ENCODE peak calls at places on chromosomes 12 and 14, in eight cellular contexts. One of them, this sample, is unnamed.
A peak's percentile ranks its signal among the peaks of the same experiment; 100 is the strongest.

GRCh38 chr14:73663548-73664212 is 18.9 kb downstream of the DNAL1 start:
- DNase-seq in Karpas-422: no peak
- DNase-seq in PC-3: no peak
- DNase-seq in mammary epithelial cell: no peak
- DNase-seq in neural progenitor cell: no peak
- DNase-seq in IMR-90: no peak
- DNase-seq in mesenchymal stem cell: no peak
- DNase-seq in hepatocyte: no peak
- DNase-seq in this sample: peak; percentile 4

GRCh38 chr14:57833304-57833703 is 32.6 kb downstream of the SLC35F4 start:
- DNase-seq in Karpas-422: no peak
- DNase-seq in PC-3: peak; percentile 100
- DNase-seq in mammary epithelial cell: peak; percentile 97
- DNase-seq in neural progenitor cell: no peak
- DNase-seq in IMR-90: peak; percentile 88
- DNase-seq in mesenchymal stem cell: no peak
- DNase-seq in hepatocyte: peak; percentile 25
- DNase-seq in this sample: peak; percentile 96

GRCh38 chr12:52655720-52656124 is 3.7 kb upstream of the KRT2 start:
- DNase-seq in Karpas-422: no peak
- DNase-seq in PC-3: peak; percentile 75
- DNase-seq in mammary epithelial cell: peak; percentile 51
- DNase-seq in neural progenitor cell: no peak
- DNase-seq in IMR-90: no peak
- DNase-seq in mesenchymal stem cell: no peak
- DNase-seq in hepatocyte: no peak
- DNase-seq in this sample: no peak

GRCh38 chr12:31736472-31736871 is 7.7 kb upstream of the AMN1 start:
- DNase-seq in Karpas-422: no peak
- DNase-seq in PC-3: peak; percentile 60
- DNase-seq in mammary epithelial cell: peak; percentile 91
- DNase-seq in neural progenitor cell: no peak
- DNase-seq in IMR-90: peak; percentile 89
- DNase-seq in mesenchymal stem cell: peak; percentile 92
- DNase-seq in hepatocyte: peak; percentile 58
- DNase-seq in this sample: peak; percentile 36

GRCh38 chr14:41891624-41892023 is 284.9 kb downstream of the LRFN5 start:
- DNase-seq in Karpas-422: no peak
- DNase-seq in PC-3: no peak
- DNase-seq in mammary epithelial cell: no peak
- DNase-seq in neural progenitor cell: no peak
- DNase-seq in IMR-90: no peak
- DNase-seq in mesenchymal stem cell: no peak
- DNase-seq in hepatocyte: no peak
- DNase-seq in this sample: no peak

GRCh38 chr12:92218394-92219077 is 72.9 kb upstream of the BTG1 start:
- DNase-seq in Karpas-422: peak; percentile 71
- DNase-seq in PC-3: no peak
- DNase-seq in mammary epithelial cell: no peak
- DNase-seq in neural progenitor cell: no peak
- DNase-seq in IMR-90: no peak
- DNase-seq in mesenchymal stem cell: no peak
- DNase-seq in hepatocyte: no peak
- DNase-seq in this sample: no peak

GRCh38 chr14:74965770-74966153 is 10.4 kb upstream of the PGF start:
- DNase-seq in Karpas-422: no peak
- DNase-seq in PC-3: peak; percentile 52
- DNase-seq in mammary epithelial cell: peak; percentile 70
- DNase-seq in neural progenitor cell: no peak
- DNase-seq in IMR-90: peak; percentile 39
- DNase-seq in mesenchymal stem cell: no peak
- DNase-seq in hepatocyte: no peak
- DNase-seq in this sample: no peak

GRCh38 chr12:14394317-14395058 is 29.0 kb downstream of the ATF7IP start:
- DNase-seq in Karpas-422: peak; percentile 93
- DNase-seq in PC-3: peak; percentile 53
- DNase-seq in mammary epithelial cell: peak; percentile 83
- DNase-seq in neural progenitor cell: peak; percentile 73
- DNase-seq in IMR-90: peak; percentile 84
- DNase-seq in mesenchymal stem cell: peak; percentile 92
- DNase-seq in hepatocyte: peak; percentile 75
- DNase-seq in this sample: peak; percentile 89

GRCh38 chr12:43370299-43370698 is 181.7 kb downstream of the ADAMTS20 start:
- DNase-seq in Karpas-422: no peak
- DNase-seq in PC-3: peak; percentile 94
- DNase-seq in mammary epithelial cell: peak; percentile 93
- DNase-seq in neural progenitor cell: no peak
- DNase-seq in IMR-90: peak; percentile 74
- DNase-seq in mesenchymal stem cell: peak; percentile 43
- DNase-seq in hepatocyte: no peak
- DNase-seq in this sample: peak; percentile 69

GRCh38 chr12:501722-502447 is 42.1 kb downstream of the B4GALNT3 start:
- DNase-seq in Karpas-422: no peak
- DNase-seq in PC-3: no peak
- DNase-seq in mammary epithelial cell: no peak
- DNase-seq in neural progenitor cell: no peak
- DNase-seq in IMR-90: no peak
- DNase-seq in mesenchymal stem cell: no peak
- DNase-seq in hepatocyte: no peak
- DNase-seq in this sample: no peak

GRCh38 chr14:39395555-39396254 is 36.5 kb downstream of the FBXO33 start:
- DNase-seq in Karpas-422: no peak
- DNase-seq in PC-3: peak; percentile 29
- DNase-seq in mammary epithelial cell: peak; percentile 7
- DNase-seq in neural progenitor cell: no peak
- DNase-seq in IMR-90: peak; percentile 39
- DNase-seq in mesenchymal stem cell: no peak
- DNase-seq in hepatocyte: no peak
- DNase-seq in this sample: no peak
- H3K4me2 ChIP-seq in Karpas-422: no peak overlapping the region
- H3K4me2 ChIP-seq in PC-3: no peak overlapping the region
- H3K4me2 ChIP-seq in mammary epithelial cell: no peak overlapping the region
- H3K4me2 ChIP-seq in neural progenitor cell: no peak overlapping the region
- H3K4me2 ChIP-seq in IMR-90: no peak overlapping the region
- H3K4me2 ChIP-seq in mesenchymal stem cell: no peak overlapping the region
- H3K4me2 ChIP-seq in hepatocyte: no peak overlapping the region
- H3K4me2 ChIP-seq in this sample: no peak overlapping the region

DNA sequence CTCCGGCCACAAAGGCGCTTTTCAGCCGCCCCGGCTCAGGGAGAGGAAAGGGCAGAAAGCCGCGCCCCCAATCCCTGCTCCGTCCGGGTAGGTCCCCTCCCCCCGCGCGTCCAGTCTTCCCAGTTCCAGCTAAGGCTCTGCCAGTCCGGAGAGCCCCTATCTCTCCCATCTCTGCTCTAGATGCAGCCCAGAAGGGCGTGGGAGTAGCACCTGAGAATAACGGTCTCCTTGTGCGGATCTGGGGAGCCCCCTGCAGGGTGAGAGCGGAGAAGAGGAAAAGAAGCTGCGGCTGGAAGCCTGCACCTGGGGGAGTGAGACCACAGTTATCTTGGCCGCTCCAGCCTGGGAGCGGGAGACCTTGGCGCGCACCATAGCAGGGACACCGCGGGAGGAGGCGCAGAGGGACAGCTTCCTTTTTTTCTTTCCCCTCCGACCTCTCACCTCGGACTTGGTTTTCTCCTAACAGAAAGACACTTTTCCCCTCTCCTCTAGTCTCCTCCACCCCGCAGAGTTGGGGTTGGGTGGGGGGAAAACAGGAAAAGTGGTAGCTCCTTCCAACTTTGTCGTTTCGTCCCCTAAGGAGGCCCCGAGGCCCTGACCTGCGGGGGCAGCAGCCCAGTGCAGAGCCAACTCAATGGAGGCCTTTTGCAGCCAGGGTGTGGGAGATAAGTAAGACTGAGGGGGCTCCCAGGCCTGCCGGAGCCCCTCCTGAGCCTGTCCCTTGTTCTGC is 2.4 kb downstream of the DHH start:
- DNase-seq in Karpas-422: peak; percentile 79
- DNase-seq in PC-3: peak; percentile 63
- DNase-seq in mammary epithelial cell: peak; percentile 39
- DNase-seq in neural progenitor cell: peak; percentile 90
- DNase-seq in IMR-90: peak; percentile 30
- DNase-seq in mesenchymal stem cell: peak; percentile 59
- DNase-seq in hepatocyte: peak; percentile 47
- DNase-seq in this sample: no peak
- H3K4me3 ChIP-seq in Karpas-422: no peak overlapping the region
- H3K4me3 ChIP-seq in PC-3: peak overlapping the region; percentile 43
- H3K4me3 ChIP-seq in mammary epithelial cell: no peak overlapping the region
- H3K4me3 ChIP-seq in neural progenitor cell: peak overlapping the region; percentile 45
- H3K4me3 ChIP-seq in IMR-90: peak overlapping the region; percentile 12
- H3K4me3 ChIP-seq in mesenchymal stem cell: peak overlapping the region; percentile 68
- H3K4me3 ChIP-seq in hepatocyte: no peak overlapping the region
- H3K4me3 ChIP-seq in this sample: peak overlapping the region; percentile 24

GRCh38 chr12:68933564-68933893 is 558 bp upstream of the CPM start:
- DNase-seq in Karpas-422: no peak
- DNase-seq in PC-3: no peak
- DNase-seq in mammary epithelial cell: no peak
- DNase-seq in neural progenitor cell: no peak
- DNase-seq in IMR-90: no peak
- DNase-seq in mesenchymal stem cell: no peak
- DNase-seq in hepatocyte: no peak
- DNase-seq in this sample: no peak

GRCh38 chr12:68932123-68932700 is 759 bp downstream of the CPM start:
- DNase-seq in Karpas-422: peak; percentile 46
- DNase-seq in PC-3: peak; percentile 8
- DNase-seq in mammary epithelial cell: no peak
- DNase-seq in neural progenitor cell: no peak
- DNase-seq in IMR-90: no peak
- DNase-seq in mesenchymal stem cell: no peak
- DNase-seq in hepatocyte: no peak
- DNase-seq in this sample: no peak

GRCh38 chr12:68934392-68934791 is 1.4 kb upstream of the CPM start:
- DNase-seq in Karpas-422: no peak
- DNase-seq in PC-3: no peak
- DNase-seq in mammary epithelial cell: no peak
- DNase-seq in neural progenitor cell: no peak
- DNase-seq in IMR-90: no peak
- DNase-seq in mesenchymal stem cell: no peak
- DNase-seq in hepatocyte: no peak
- DNase-seq in this sample: no peak

GRCh38 chr12:68930178-68930577 is 2.8 kb downstream of the CPM start:
- DNase-seq in Karpas-422: no peak
- DNase-seq in PC-3: peak; percentile 15
- DNase-seq in mammary epithelial cell: no peak
- DNase-seq in neural progenitor cell: no peak
- DNase-seq in IMR-90: no peak
- DNase-seq in mesenchymal stem cell: no peak
- DNase-seq in hepatocyte: no peak
- DNase-seq in this sample: no peak

GRCh38 chr12:68932701-68933563 is at the start of gene CPM:
- DNase-seq in Karpas-422: no peak
- DNase-seq in PC-3: peak; percentile 72
- DNase-seq in mammary epithelial cell: peak; percentile 56
- DNase-seq in neural progenitor cell: peak; percentile 86
- DNase-seq in IMR-90: peak; percentile 25
- DNase-seq in mesenchymal stem cell: peak; percentile 28
- DNase-seq in hepatocyte: peak; percentile 90
- DNase-seq in this sample: peak; percentile 54
- H2AFZ ChIP-seq in Karpas-422: no peak within 1 kb of the TSS
- H2AFZ ChIP-seq in PC-3: peak within 1 kb of the TSS; percentile 97
- H2AFZ ChIP-seq in mammary epithelial cell: peak within 1 kb of the TSS; percentile 95
- H2AFZ ChIP-seq in neural progenitor cell: peak within 1 kb of the TSS; percentile 94
- H2AFZ ChIP-seq in IMR-90: peak within 1 kb of the TSS; percentile 90
- H2AFZ ChIP-seq in mesenchymal stem cell: peak within 1 kb of the TSS; percentile 81
- H2AFZ ChIP-seq in hepatocyte: peak within 1 kb of the TSS; percentile 88
- H2AFZ ChIP-seq in this sample: peak within 1 kb of the TSS; percentile 84

DNA sequence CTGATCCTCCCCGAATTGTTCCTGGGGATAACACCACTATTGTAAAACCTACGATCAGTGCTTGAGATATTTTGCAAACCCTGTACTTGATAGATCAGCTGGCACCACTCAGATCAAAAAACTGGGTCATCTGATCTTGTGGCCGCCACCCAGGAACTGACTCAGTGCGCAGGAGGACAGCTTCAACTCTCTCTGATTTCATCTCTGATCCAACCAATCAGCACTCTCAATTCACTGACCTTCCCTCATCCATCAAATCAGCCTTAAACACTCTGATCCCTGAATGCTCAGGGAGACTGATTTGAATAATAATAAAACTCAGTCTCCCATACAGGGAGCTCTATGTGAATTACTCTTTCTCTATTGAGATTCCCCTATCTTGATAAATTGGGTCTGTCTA is 4.2 kb upstream of the XPOT start:
- DNase-seq in Karpas-422: no peak
- DNase-seq in PC-3: no peak
- DNase-seq in mammary epithelial cell: peak; percentile 53
- DNase-seq in neural progenitor cell: peak; percentile 26
- DNase-seq in IMR-90: peak; percentile 68
- DNase-seq in mesenchymal stem cell: no peak
- DNase-seq in hepatocyte: no peak
- DNase-seq in this sample: peak; percentile 66
- H3K4me2 ChIP-seq in Karpas-422: no peak overlapping the region
- H3K4me2 ChIP-seq in PC-3: no peak overlapping the region
- H3K4me2 ChIP-seq in mammary epithelial cell: no peak overlapping the region
- H3K4me2 ChIP-seq in neural progenitor cell: peak overlapping the region; percentile 45
- H3K4me2 ChIP-seq in IMR-90: no peak overlapping the region
- H3K4me2 ChIP-seq in mesenchymal stem cell: no peak overlapping the region
- H3K4me2 ChIP-seq in hepatocyte: no peak overlapping the region
- H3K4me2 ChIP-seq in this sample: no peak overlapping the region

DNA sequence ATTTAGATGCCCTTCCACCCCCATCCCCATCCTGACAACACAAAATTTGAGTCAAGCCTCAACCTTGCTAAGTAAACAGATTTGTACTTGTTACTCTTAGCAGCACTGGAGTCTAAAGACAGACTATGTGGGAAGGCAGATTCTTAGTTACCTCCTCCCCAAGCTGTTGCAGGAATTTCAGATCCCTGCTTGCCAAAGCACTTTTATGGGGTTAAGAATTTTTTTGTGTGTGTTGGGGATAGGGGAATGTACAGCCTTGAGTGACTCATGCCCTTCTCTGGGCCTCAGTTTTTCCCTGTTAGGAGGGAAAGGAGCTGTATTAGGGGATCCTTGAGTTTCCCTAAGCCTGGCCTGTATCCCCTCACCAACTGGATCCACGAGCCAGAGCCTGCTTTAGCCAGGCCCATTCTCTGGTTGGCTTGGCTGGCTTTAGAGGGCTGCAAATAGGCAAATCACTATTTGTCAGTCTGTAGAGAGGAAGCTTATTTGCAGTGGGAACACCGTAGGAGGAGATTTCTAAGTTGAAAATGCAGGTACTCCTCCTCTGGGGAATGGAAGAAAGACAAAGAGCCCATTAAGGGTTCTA is 27.7 kb upstream of the RNU6-8 start:
- DNase-seq in Karpas-422: no peak
- DNase-seq in PC-3: peak; percentile 73
- DNase-seq in mammary epithelial cell: peak; percentile 64
- DNase-seq in neural progenitor cell: no peak
- DNase-seq in IMR-90: peak; percentile 67
- DNase-seq in mesenchymal stem cell: peak; percentile 63
- DNase-seq in hepatocyte: no peak
- DNase-seq in this sample: peak; percentile 95
- H3K4me3 ChIP-seq in Karpas-422: no peak overlapping the region
- H3K4me3 ChIP-seq in PC-3: peak overlapping the region; percentile 26
- H3K4me3 ChIP-seq in mammary epithelial cell: no peak overlapping the region
- H3K4me3 ChIP-seq in neural progenitor cell: no peak overlapping the region
- H3K4me3 ChIP-seq in IMR-90: no peak overlapping the region
- H3K4me3 ChIP-seq in mesenchymal stem cell: peak overlapping the region; percentile 9
- H3K4me3 ChIP-seq in hepatocyte: no peak overlapping the region
- H3K4me3 ChIP-seq in this sample: no peak overlapping the region

This sample was measured in fibroblast of lung.